ENCODE peak calls at places on chromosome 16, in eight cellular contexts. E, J, M, U, V, S, K and O are unnamed samples.
A peak's percentile ranks its signal among the peaks of the same experiment; 100 is the strongest.

GRCh38 chr16:8739151-8739550 is 58.3 kb downstream of the TMEM186 start:
- DNase-seq in V (no peak), S (no peak), U (no peak), E (no peak), J (no peak), K (no peak), M (no peak), O (no peak)

GRCh38 chr16:17369441-17369951 is 101.3 kb downstream of the XYLT1 start:
- DNase-seq in E (peak; percentile 71), U (no peak), J (no peak), K (no peak), S (peak; percentile 71), M (peak; percentile 88), V (peak; percentile 77), O (no peak)

GRCh38 chr16:56295739-56296527 is 104.6 kb downstream of the GNAO1 start:
- DNase-seq in M (no peak), E (no peak), U (no peak), S (no peak), J (no peak), V (no peak), K (no peak), O (no peak)

GRCh38 chr16:78249056-78249455 is 149.6 kb downstream of the WWOX start:
- DNase-seq in E (no peak), U (no peak), S (peak; percentile 56), M (no peak), V (no peak), J (no peak), K (no peak), O (no peak)

GRCh38 chr16:53085539-53086450 is 31.0 kb downstream of the CHD9 start:
- DNase-seq in K (no peak), S (no peak), U (peak; percentile 73), E (no peak), M (no peak), J (no peak), V (no peak), O (no peak)

GRCh38 chr16:81581107-81581506 is 136.5 kb downstream of the CMIP start:
- DNase-seq in M (no peak), U (no peak), E (no peak), V (no peak), K (no peak), J (no peak), S (peak; percentile 76), O (no peak)

GRCh38 chr16:4496305-4496704 is 20.1 kb downstream of the HMOX2 start:
- DNase-seq in U (peak; percentile 51), S (no peak), V (no peak), E (no peak), M (no peak), K (peak; percentile 29), J (peak; percentile 40), O (no peak)

GRCh38 chr16:57540906-57541753 is 1.3 kb upstream of the ADGRG5 start:
- DNase-seq in U (no peak), S (no peak), V (no peak), J (no peak), E (no peak), K (no peak), M (no peak), O (no peak)

GRCh38 chr16:11105038-11105903 is 150.7 kb downstream of the SOCS1 start:
- DNase-seq in V (no peak), U (peak; percentile 93), J (peak; percentile 66), M (no peak), S (peak; percentile 41), K (peak; percentile 79), E (no peak), O (peak; percentile 45)

GRCh38 chr16:55836158-55836611 is 3.3 kb upstream of the CES1 start:
- DNase-seq in K (no peak), U (no peak), S (no peak), M (no peak), E (no peak), V (no peak), J (no peak), O (no peak)

GRCh38 chr16:1494129-1494640 is 1.0 kb downstream of the TELO2 start:
- DNase-seq in E (no peak), K (peak; percentile 45), V (no peak), J (peak; percentile 9), M (no peak), S (peak; percentile 32), U (peak; percentile 80), O (no peak)

GRCh38 chr16:50224297-50224696 is 42.1 kb upstream of the ADCY7 start:
- DNase-seq in U (no peak), V (no peak), J (no peak), E (no peak), K (no peak), M (no peak), S (no peak), O (no peak)

GRCh38 chr16:49463529-49463928 is 89.9 kb downstream of the C16orf78 start:
- DNase-seq in S (peak; percentile 72), E (peak; percentile 69), M (peak; percentile 90), K (no peak), J (no peak), U (no peak), V (peak; percentile 57), O (no peak)

GRCh38 chr16:47311738-47312505 is 148.9 kb downstream of the ITFG1 start:
- DNase-seq in M (no peak), U (peak; percentile 3), E (no peak), S (no peak), J (peak; percentile 45), K (no peak), V (no peak), O (no peak)

GRCh38 chr16:53055603-53056527 is 1.1 kb downstream of the CHD9 start:
- DNase-seq in J (peak; percentile 84), V (no peak), K (peak; percentile 36), S (peak; percentile 64), E (no peak), U (peak; percentile 62), M (no peak), O (peak; percentile 26)

GRCh38 chr16:56352351-56353053 is 72.8 kb downstream of the AMFR start:
- DNase-seq in E (no peak), S (no peak), U (no peak), V (peak; percentile 43), M (no peak), J (no peak), K (no peak), O (no peak)

GRCh38 chr16:66473654-66474519 is 46.8 kb downstream of the BEAN1 start:
- DNase-seq in M (no peak), E (no peak), V (no peak), U (no peak), J (peak; percentile 38), K (no peak), S (no peak), O (no peak)

GRCh38 chr16:50290856-50291255 is 24.5 kb downstream of the ADCY7 start:
- DNase-seq in U (no peak), V (no peak), K (no peak), J (no peak), S (no peak), M (no peak), E (no peak), O (no peak)

GRCh38 chr16:28212532-28212873 is 738 bp upstream of the XPO6 start:
- DNase-seq in K (no peak), U (peak; percentile 26), M (no peak), J (peak; percentile 51), V (no peak), S (no peak), E (no peak), O (no peak)

GRCh38 chr16:84369105-84369504 is 767 bp downstream of the ATP2C2 start:
- DNase-seq in V (no peak), K (no peak), S (no peak), J (no peak), M (no peak), U (no peak), E (no peak), O (no peak)

GRCh38 chr16:62755938-62756337 is 719.7 kb upstream of the CDH8 start:
- DNase-seq in J (no peak), M (no peak), U (no peak), V (no peak), S (no peak), E (no peak), K (no peak), O (no peak)

GRCh38 chr16:65235339-65236177 is 113.7 kb upstream of the CDH11 start:
- DNase-seq in U (no peak), V (no peak), J (no peak), K (no peak), S (no peak), M (no peak), E (no peak), O (no peak)

GRCh38 chr16:65117701-65118448 is 4.0 kb downstream of the CDH11 start:
- DNase-seq in M (no peak), S (peak; percentile 70), J (peak; percentile 52), E (no peak), U (peak; percentile 86), K (peak; percentile 17), V (no peak), O (peak; percentile 84)

GRCh38 chr16:68116256-68116853 is 31.2 kb downstream of the NFATC3 start:
- DNase-seq in U (peak; percentile 29), E (no peak), K (peak; percentile 28), S (no peak), J (no peak), M (peak; percentile 19), V (no peak), O (no peak)

GRCh38 chr16:85615014-85615851 is 2.1 kb downstream of the GSE1 start:
- DNase-seq in E (no peak), J (peak; percentile 28), U (no peak), S (peak; percentile 92), V (no peak), M (no peak), K (no peak), O (no peak)

GRCh38 chr16:54817432-54817831 is 113.2 kb upstream of the IRX5 start:
- DNase-seq in M (no peak), K (no peak), J (no peak), S (no peak), V (no peak), E (no peak), U (peak; percentile 54), O (no peak)

GRCh38 chr16:56450275-56450889 is 750 bp downstream of the NUDT21 start:
- DNase-seq in K (no peak), U (peak; percentile 15), V (no peak), J (no peak), M (no peak), S (no peak), E (no peak), O (no peak)

GRCh38 chr16:53822936-53823529 is 119.1 kb downstream of the FTO start:
- DNase-seq in K (no peak), E (no peak), J (peak; percentile 76), S (no peak), M (peak; percentile 86), U (peak; percentile 50), V (no peak), O (no peak)

GRCh38 chr16:29820730-29821662 is 734 bp downstream of the MVP start:
- DNase-seq in E (peak; percentile 39), S (peak; percentile 91), M (no peak), K (no peak), U (peak; percentile 32), V (peak; percentile 80), J (peak; percentile 68), O (no peak)

GRCh38 chr16:181668-182021 is 1.4 kb downstream of the HBQ1 start:
- DNase-seq in U (peak; percentile 13), S (no peak), M (no peak), K (no peak), J (no peak), V (no peak), E (no peak), O (no peak)

GRCh38 chr16:79895917-79896203 is 295.3 kb upstream of the MAF start:
- DNase-seq in M (no peak), S (no peak), K (no peak), J (no peak), E (no peak), U (no peak), V (no peak), O (no peak)

GRCh38 chr16:69709456-69710084 is 16.8 kb downstream of the NQO1 start:
- DNase-seq in S (no peak), V (no peak), U (peak; percentile 75), K (peak; percentile 74), M (peak; percentile 64), J (peak; percentile 39), E (no peak), O (no peak)

GRCh38 chr16:21265104-21265825 is 12.8 kb downstream of the CRYM start:
- DNase-seq in V (no peak), E (no peak), U (peak; percentile 47), K (no peak), M (no peak), S (no peak), J (no peak), O (peak; percentile 20)

GRCh38 chr16:588639-588888 is 1.3 kb upstream of the RAB40C start:
- DNase-seq in K (no peak), V (no peak), M (peak; percentile 78), J (no peak), E (peak; percentile 47), U (peak; percentile 62), S (peak; percentile 64), O (no peak)